ENCODE peak calls at places on chromosome 21, in five cellular contexts. T is HCT116, B is ovary, F is OCI-LY7, S is NT2/D1. L is an unnamed sample.

GRCh38 chr21:22044431-22044830 is 1046.2 kb downstream of the NCAM2 start:
- DNase-seq in B (no peak), F (no peak), S (no peak), T (no peak), L (no peak)

GRCh38 chr21:28799926-28800325 is 192.8 kb downstream of the LTN1 start:
- DNase-seq in S (no peak), T (no peak), F (no peak), B (no peak), L (no peak)

GRCh38 chr21:26169611-26170470 is 729 bp downstream of the APP start:
- DNase-seq in T (peak), F (no peak), B (peak), S (no peak), L (peak)

GRCh38 chr21:30718239-30718909 is at the start of gene KRTAP21-3:
- DNase-seq in F (no peak), T (peak), S (no peak), B (no peak), L (no peak)

GRCh38 chr21:16815228-16815627 is 697.6 kb upstream of the CXADR start:
- DNase-seq in T (no peak), B (no peak), F (no peak), S (no peak), L (peak)

GRCh38 chr21:25577765-25578069 is 29.6 kb downstream of the MRPL39 start:
- DNase-seq in S (no peak), F (no peak), B (no peak), T (no peak), L (no peak)

GRCh38 chr21:27586986-27587385 is 620.1 kb upstream of the ADAMTS5 start:
- DNase-seq in F (no peak), B (no peak), S (no peak), T (no peak), L (no peak)

GRCh38 chr21:15206514-15206913 is 141.7 kb upstream of the NRIP1 start:
- DNase-seq in B (no peak), F (no peak), T (no peak), S (no peak), L (no peak)

GRCh38 chr21:43884012-43884860 is 19.2 kb downstream of the AGPAT3 start:
- DNase-seq in B (no peak), T (peak), S (peak), F (no peak), L (peak)

GRCh38 chr21:44829507-44830092 is 11.7 kb upstream of the SUMO3 start:
- DNase-seq in F (no peak), B (no peak), S (no peak), T (no peak), L (no peak)

GRCh38 chr21:23686737-23687136 is 1920.5 kb downstream of the MRPL39 start:
- DNase-seq in S (no peak), F (no peak), T (no peak), B (no peak), L (no peak)

GRCh38 chr21:43325968-43326367 is 101.0 kb downstream of the SIK1 start:
- DNase-seq in T (no peak), B (no peak), F (peak), S (no peak), L (no peak)

GRCh38 chr21:21200939-21201610 is 202.9 kb downstream of the NCAM2 start:
- DNase-seq in B (no peak), S (no peak), F (no peak), T (no peak), L (no peak)

GRCh38 chr21:17925900-17926299 is 106.7 kb upstream of the C21orf91 start:
- DNase-seq in B (no peak), F (peak), T (no peak), S (peak), L (no peak)

GRCh38 chr21:27831821-27832569 is 865.1 kb upstream of the ADAMTS5 start:
- DNase-seq in B (no peak), S (no peak), F (no peak), T (no peak), L (no peak)

GRCh38 chr21:15431053-15431452 is 298.7 kb upstream of the USP25 start:
- DNase-seq in S (no peak), F (no peak), B (no peak), T (no peak), L (no peak)

GRCh38 chr21:29384608-29385359 is 86.1 kb downstream of the BACH1 start:
- DNase-seq in F (no peak), S (no peak), B (no peak), T (no peak), L (no peak)

GRCh38 chr21:37396855-37397254 is 30.3 kb downstream of the DYRK1A start:
- DNase-seq in B (no peak), S (no peak), T (no peak), F (no peak), L (no peak)

GRCh38 chr21:43303240-43304178 is 123.4 kb downstream of the SIK1 start:
- DNase-seq in F (no peak), S (no peak), B (no peak), T (no peak), L (no peak)

GRCh38 chr21:37862536-37862935 is 53.7 kb downstream of the KCNJ6 start:
- DNase-seq in T (no peak), S (no peak), B (no peak), F (peak), L (peak)

GRCh38 chr21:38075833-38076567 is 159.7 kb upstream of the KCNJ6 start:
- DNase-seq in T (no peak), F (no peak), B (no peak), S (no peak), L (no peak)

GRCh38 chr21:30340714-30341573 is 3.5 kb upstream of the KRTAP27-1 start:
- DNase-seq in S (peak), B (no peak), T (peak), F (peak), L (peak)

GRCh38 chr21:43716376-43717165 is 2.4 kb upstream of the PDXK start:
- DNase-seq in B (no peak), S (no peak), T (no peak), F (peak), L (no peak)

GRCh38 chr21:36122977-36123376 is 11.9 kb upstream of the CBR3 start:
- DNase-seq in S (no peak), F (no peak), T (no peak), B (no peak), L (no peak)

GRCh38 chr21:18951291-18952038 is 547.9 kb upstream of the TMPRSS15 start:
- DNase-seq in F (peak), B (no peak), S (peak), T (no peak), L (peak)

GRCh38 chr21:36188081-36188681 is 31.6 kb downstream of the DOP1B start:
- DNase-seq in F (no peak), B (no peak), S (no peak), T (no peak), L (no peak)

GRCh38 chr21:45069711-45070110 is 4.7 kb upstream of the ADARB1 start:
- DNase-seq in T (no peak), F (no peak), B (no peak), S (no peak), L (no peak)

GRCh38 chr21:44930543-44930981 is 9.3 kb upstream of the SLX9 start:
- DNase-seq in S (no peak), T (no peak), B (no peak), F (peak), L (peak)

GRCh38 chr21:29849735-29850176 is 90.0 kb downstream of the GRIK1 start:
- DNase-seq in F (peak), B (peak), S (peak), T (no peak), L (peak)

GRCh38 chr21:15138475-15138874 is 73.7 kb upstream of the NRIP1 start:
- DNase-seq in B (peak), T (no peak), S (no peak), F (no peak), L (no peak)

GRCh38 chr21:15190837-15191236 is 126.0 kb upstream of the NRIP1 start:
- DNase-seq in S (no peak), B (no peak), T (no peak), F (no peak), L (no peak)

GRCh38 chr21:43911935-43912487 is 47.0 kb downstream of the AGPAT3 start:
- DNase-seq in T (no peak), F (no peak), B (no peak), S (no peak), L (peak)

GRCh38 chr21:37036177-37036576 is 29.7 kb downstream of the RIPPLY3 start:
- DNase-seq in S (no peak), F (no peak), B (no peak), T (no peak), L (no peak)

GRCh38 chr21:24514081-24514733 is 1093.1 kb downstream of the MRPL39 start:
- DNase-seq in S (peak), F (no peak), T (no peak), B (no peak), L (no peak)

GRCh38 chr21:36330904-36331303 is 10.9 kb downstream of the MORC3 start:
- DNase-seq in B (peak), S (peak), T (peak), F (peak), L (peak)

GRCh38 chr21:26490771-26491170 is 82.3 kb downstream of the CYYR1 start:
- DNase-seq in T (no peak), F (no peak), B (no peak), S (peak), L (no peak)

GRCh38 chr21:16087523-16087922 is 357.7 kb downstream of the USP25 start:
- DNase-seq in F (no peak), B (no peak), S (no peak), T (no peak), L (no peak)

GRCh38 chr21:29194847-29195246 is 64.4 kb downstream of the MAP3K7CL start:
- DNase-seq in F (no peak), B (no peak), S (peak), T (no peak), L (peak)

DNA sequence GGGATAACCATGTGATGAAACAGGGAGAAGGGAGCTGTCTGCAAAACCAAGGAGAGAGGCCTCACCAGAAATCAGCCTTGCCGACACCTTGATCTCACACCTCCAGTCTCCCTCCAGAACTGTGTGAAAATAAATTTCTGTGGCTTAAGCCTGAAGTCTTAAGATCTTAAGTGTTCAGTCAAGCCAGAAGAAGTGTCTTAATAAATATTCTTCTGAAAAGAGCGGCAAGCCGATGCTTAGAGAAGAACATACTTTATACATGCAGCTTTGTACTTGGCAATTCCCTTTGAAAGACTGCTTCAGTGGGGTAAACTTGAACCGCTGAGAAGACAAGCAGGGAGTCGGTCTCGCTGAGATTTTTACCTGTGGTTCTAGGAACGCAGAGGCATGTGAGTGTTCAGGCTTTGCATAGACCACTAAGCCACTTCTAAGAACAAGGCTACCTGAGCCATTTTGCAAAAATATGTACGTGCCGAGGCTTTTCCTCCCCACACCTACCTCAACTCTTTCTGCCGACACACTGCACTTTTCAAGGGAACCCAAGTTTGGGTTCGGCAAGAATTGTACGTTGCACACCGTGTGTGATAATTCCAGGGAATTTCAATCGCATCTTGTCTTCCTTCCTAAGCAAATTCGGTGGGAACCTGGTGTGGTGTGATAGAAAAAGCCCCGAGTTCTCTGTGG is 3.4 kb downstream of the RUNX1 start:
- DNase-seq in F (no peak), B (no peak), S (no peak), T (no peak), L (no peak)
- H3K4me3 ChIP-seq in F (peak), B (no peak), S (no peak), T (no peak), L (no peak)

GRCh38 chr21:39666681-39667315 is 54.1 kb downstream of the B3GALT5 start:
- DNase-seq in F (no peak), S (no peak), B (no peak), T (no peak), L (no peak)
- H3K4me3 ChIP-seq in F (no peak), S (no peak), B (no peak), T (no peak), L (no peak)

GRCh38 chr21:32070693-32071330 is 198.0 kb downstream of the HUNK start:
- DNase-seq in F (no peak), T (no peak), B (no peak), S (no peak), L (no peak)
- H3K4me3 ChIP-seq in F (no peak), T (no peak), B (no peak), S (no peak), L (no peak)

DNA sequence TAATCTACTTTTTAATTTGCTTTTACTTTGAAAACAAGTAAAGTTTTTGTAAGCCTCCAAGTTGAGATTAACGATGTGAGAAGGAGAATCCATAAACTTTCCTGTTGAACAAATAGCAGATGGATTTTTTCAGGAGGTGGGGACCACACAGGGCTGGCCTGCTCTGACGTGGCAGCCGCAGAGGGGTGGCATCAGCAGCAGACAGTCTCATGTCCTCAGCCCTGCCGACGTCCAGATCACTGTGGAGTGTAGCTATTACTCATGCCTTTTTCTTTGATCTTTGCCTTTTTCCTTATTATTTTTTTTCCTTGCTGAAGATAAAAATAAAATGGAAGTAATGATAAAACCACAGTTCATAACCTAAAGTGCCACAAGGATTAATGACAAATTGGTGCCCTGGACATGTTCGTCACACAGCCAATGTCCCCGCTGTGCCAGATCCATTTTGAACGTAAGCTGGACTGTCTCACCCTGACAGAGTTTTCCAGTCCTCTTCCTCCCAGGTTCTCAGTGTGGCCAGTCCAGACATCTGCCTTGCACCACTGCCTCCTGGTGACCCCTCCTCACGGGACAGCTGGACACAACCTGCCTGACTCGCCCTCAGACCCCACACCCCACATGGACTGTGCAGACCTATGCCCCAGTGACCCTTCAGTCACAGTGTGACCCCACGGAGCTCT is 15.4 kb upstream of the ZBTB21 start:
- DNase-seq in T (no peak), S (no peak), F (no peak), B (no peak), L (peak)
- H3K4me3 ChIP-seq in T (no peak), S (no peak), F (no peak), B (no peak), L (no peak)

DNA sequence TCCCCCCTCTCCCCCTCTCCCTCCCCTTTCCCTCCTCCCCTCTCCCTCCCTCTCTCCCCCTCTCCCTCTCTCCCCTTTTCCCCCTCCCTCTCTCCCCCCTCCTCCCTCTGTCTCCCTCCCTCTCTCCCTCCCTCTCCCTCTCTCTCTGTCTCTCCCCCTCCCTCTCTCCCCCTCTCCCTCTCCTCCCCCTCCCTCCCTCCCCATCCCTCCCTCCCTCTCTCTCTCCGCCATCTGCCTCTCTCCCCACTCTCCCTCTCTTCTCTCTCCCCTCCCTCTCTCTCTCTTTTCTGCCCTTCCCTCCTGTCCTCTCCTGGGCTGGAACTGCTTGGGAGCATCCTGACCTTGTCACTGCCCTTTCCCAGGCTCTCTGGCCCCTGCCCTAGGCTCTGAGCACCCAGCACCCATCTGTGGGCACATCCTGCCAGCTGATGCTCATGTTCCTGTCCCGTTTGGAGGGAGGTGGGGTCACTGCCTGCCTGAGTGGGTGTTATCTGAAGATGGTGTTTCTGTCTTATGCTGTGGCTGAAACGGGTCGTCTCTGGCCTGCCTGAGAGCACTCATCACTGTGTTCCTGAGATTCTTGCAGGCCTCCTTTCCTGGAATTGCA is 10.8 kb downstream of the FTCD start:
- DNase-seq in T (no peak), S (no peak), B (no peak), F (no peak), L (no peak)
- H3K4me3 ChIP-seq in T (no peak), S (no peak), B (no peak), F (no peak), L (no peak)

GRCh38 chr21:34526236-34526617 is 14.2 kb upstream of the KCNE1 start:
- DNase-seq in B (no peak), F (no peak), T (no peak), S (no peak), L (no peak)
- H3K4me3 ChIP-seq in B (peak), F (peak), T (no peak), S (peak), L (no peak)